ENCODE peak calls at places on chromosomes 4 and X, in five cellular contexts. T, I, R, S and X are unnamed samples.

GRCh38 chrX:115679460-115679859 is 118.5 kb downstream of the PLS3 start:
- DNase-seq in T (peak; percentile 46), I (no peak), R (no peak), S (no peak), X (no peak)

GRCh38 chrX:54358424-54359211 is 772 bp upstream of the WNK3 start:
- DNase-seq in T (peak; percentile 22), I (peak; percentile 19), R (peak; percentile 31), S (peak; percentile 30), X (no peak)

GRCh38 chrX:63426519-63426918 is 75.4 kb upstream of the SPIN4 start:
- DNase-seq in T (no peak), I (no peak), R (no peak), S (no peak), X (no peak)

GRCh38 chr4:18695733-18696527 is 674.4 kb upstream of the LCORL start:
- DNase-seq in T (no peak), I (no peak), R (peak; percentile 36), S (no peak), X (no peak)

GRCh38 chr4:82139287-82139686 is 234.5 kb downstream of the HNRNPD start:
- DNase-seq in T (no peak), I (no peak), R (no peak), S (no peak), X (no peak)

GRCh38 chr4:70359115-70359661 is 1.4 kb upstream of the SMR3A start:
- DNase-seq in T (no peak), I (no peak), R (no peak), S (no peak), X (no peak)

GRCh38 chr4:168711197-168712120 is 214.6 kb downstream of the PALLD start:
- DNase-seq in T (peak; percentile 82), I (no peak), R (no peak), S (no peak), X (no peak)

GRCh38 chr4:10623241-10623640 is 61.3 kb downstream of the CLNK start:
- DNase-seq in T (no peak), I (no peak), R (no peak), S (no peak), X (no peak)

GRCh38 chrX:12076046-12076445 is 62.2 kb upstream of the FRMPD4 start:
- DNase-seq in T (peak; percentile 16), I (no peak), R (no peak), S (no peak), X (no peak)

GRCh38 chr4:141046255-141046654 is 87.0 kb downstream of the RNF150 start:
- DNase-seq in T (peak; percentile 97), I (peak; percentile 14), R (no peak), S (no peak), X (peak; percentile 88)

GRCh38 chr4:7727727-7728126 is 211.9 kb downstream of the AFAP1 start:
- DNase-seq in T (peak; percentile 50), I (no peak), R (no peak), S (no peak), X (no peak)

GRCh38 chr4:23577398-23577797 is 312.4 kb downstream of the PPARGC1A start:
- DNase-seq in T (no peak), I (no peak), R (no peak), S (no peak), X (no peak)

GRCh38 chr4:147638942-147639341 is 21.7 kb downstream of the TMEM184C start:
- DNase-seq in T (peak; percentile 31), I (no peak), R (no peak), S (no peak), X (no peak)

GRCh38 chr4:149555146-149555545 is 260.5 kb downstream of the IQCM start:
- DNase-seq in T (peak; percentile 32), I (peak; percentile 44), R (no peak), S (no peak), X (no peak)

GRCh38 chrX:135520553-135521404 is at the start of gene INTS6L:
- DNase-seq in T (peak; percentile 87), I (peak; percentile 79), R (peak; percentile 87), S (peak; percentile 75), X (peak; percentile 43)

GRCh38 chr4:179634862-179635261 is 2192.6 kb upstream of the AGA start:
- DNase-seq in T (no peak), I (no peak), R (no peak), S (no peak), X (no peak)

GRCh38 chr4:16437836-16438235 is 211.6 kb upstream of the TAPT1 start:
- DNase-seq in T (peak; percentile 27), I (no peak), R (no peak), S (no peak), X (no peak)

GRCh38 chr4:56786955-56787354 is 34.5 kb downstream of the SPINK2 start:
- DNase-seq in T (peak; percentile 95), I (peak; percentile 41), R (peak; percentile 8), S (peak; percentile 76), X (peak; percentile 72)

GRCh38 chr4:110902500-110902899 is 279.6 kb upstream of the PITX2 start:
- DNase-seq in T (no peak), I (no peak), R (no peak), S (no peak), X (no peak)

GRCh38 chr4:184102488-184102887 is 115.2 kb downstream of the ENPP6 start:
- DNase-seq in T (no peak), I (no peak), R (no peak), S (no peak), X (no peak)

GRCh38 chr4:15774020-15774420 is 4.1 kb upstream of the CD38 start:
- DNase-seq in T (no peak), I (no peak), R (no peak), S (no peak), X (no peak)

GRCh38 chr4:55725057-55725456 is 89.0 kb upstream of the NMU start:
- DNase-seq in T (no peak), I (no peak), R (peak; percentile 15), S (no peak), X (no peak)

GRCh38 chr4:108170729-108171540 is 2.2 kb upstream of the LEF1 start:
- DNase-seq in T (no peak), I (no peak), R (no peak), S (no peak), X (no peak)

GRCh38 chrX:115322375-115322774 is 32.9 kb downstream of the LUZP4 start:
- DNase-seq in T (no peak), I (no peak), R (no peak), S (no peak), X (no peak)

GRCh38 chrX:15973299-15973698 is 118.7 kb upstream of the AP1S2 start:
- DNase-seq in T (peak; percentile 54), I (no peak), R (peak; percentile 26), S (no peak), X (peak; percentile 9)

GRCh38 chr4:93764647-93765246 is 63.8 kb upstream of the ATOH1 start:
- DNase-seq in T (peak; percentile 47), I (no peak), R (peak; percentile 15), S (no peak), X (peak; percentile 4)

GRCh38 chrX:149950681-149951080 is 12.4 kb upstream of the EOLA2 start:
- DNase-seq in T (peak; percentile 69), I (no peak), R (peak; percentile 16), S (no peak), X (peak; percentile 38)

GRCh38 chr4:111464251-111465045 is 680.8 kb upstream of the FAM241A start:
- DNase-seq in T (no peak), I (no peak), R (no peak), S (no peak), X (no peak)

GRCh38 chr4:118898684-118899138 is 10.1 kb downstream of the SYNPO2 start:
- DNase-seq in T (peak; percentile 8), I (no peak), R (no peak), S (peak; percentile 74), X (no peak)

GRCh38 chr4:187491421-187491820 is 504.1 kb upstream of the ZFP42 start:
- DNase-seq in T (no peak), I (no peak), R (no peak), S (no peak), X (no peak)

GRCh38 chr4:75821966-75822365 is 80.3 kb downstream of the PPEF2 start:
- DNase-seq in T (no peak), I (no peak), R (no peak), S (no peak), X (no peak)

DNA sequence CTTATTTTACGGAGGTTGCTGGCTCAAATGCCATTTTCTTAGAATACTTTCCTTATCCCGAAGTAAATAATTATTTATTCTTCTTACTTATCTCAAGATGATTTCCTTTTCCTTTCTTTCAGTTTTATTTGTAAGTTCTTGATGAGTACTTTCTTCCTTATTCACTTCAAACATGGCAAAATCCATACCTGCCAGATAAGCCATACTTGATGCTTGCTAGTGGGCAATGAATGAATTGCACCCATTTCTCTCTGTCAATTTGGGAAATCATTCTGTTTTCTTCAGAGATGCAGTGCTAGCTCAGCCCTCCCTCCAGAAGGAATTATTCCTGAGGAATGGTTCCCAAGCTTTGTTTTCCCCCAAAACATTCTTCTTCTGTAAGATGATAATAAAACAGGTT is 598.3 kb downstream of the SPRY1 start:
- DNase-seq in T (no peak), I (no peak), R (no peak), S (no peak), X (no peak)
- TF ChIP-seq CTCF in T (peak; percentile 36), I (no peak), R (peak; percentile 16), S (peak; percentile 17), X (peak; percentile 11)

DNA sequence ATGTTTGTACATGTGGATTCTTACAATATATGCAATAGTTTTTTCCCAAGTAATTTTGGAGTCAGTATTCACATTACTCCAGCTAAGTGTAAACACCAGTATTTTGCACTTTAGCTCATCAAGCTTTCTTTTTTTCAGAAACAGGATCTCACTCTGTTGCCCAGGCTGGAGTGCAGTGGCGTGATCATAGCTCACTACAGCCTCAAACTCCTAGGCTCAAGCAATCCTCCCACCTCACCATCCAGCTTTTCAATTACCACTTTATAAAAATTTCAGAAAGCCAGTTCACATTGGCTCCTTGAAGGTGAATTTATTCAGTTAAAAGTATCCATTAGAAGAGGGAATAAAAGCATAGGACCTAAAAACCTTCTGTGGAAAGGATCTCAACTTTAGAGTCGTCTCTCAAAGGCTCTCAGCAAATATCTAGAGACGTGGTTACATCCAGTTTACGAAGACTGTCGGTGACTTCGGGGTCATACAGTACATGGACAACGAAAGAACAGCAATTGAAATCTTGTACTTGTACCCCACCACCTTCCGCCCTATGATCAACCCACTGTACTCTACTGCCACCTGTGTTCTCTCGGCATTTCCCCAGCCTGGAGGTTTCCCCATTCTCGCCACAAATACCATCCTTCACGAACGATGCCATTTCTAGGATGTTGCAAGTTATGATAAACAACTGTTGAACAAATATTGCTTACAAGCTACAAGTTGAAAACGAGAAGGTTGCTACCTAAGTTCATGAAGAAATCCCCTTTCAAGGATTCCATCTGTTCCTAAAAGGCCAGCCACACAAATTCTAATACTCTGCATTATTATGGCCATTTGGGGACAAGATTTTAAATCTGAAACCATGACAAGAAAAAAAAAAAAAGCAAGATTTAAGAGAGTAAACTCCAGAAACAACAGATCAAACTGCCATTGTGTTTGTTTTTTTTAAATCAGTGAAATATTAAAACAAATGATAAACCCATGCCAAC is 1.8 kb downstream of the APBB2 start:
- DNase-seq in T (peak; percentile 78), I (no peak), R (peak; percentile 56), S (no peak), X (peak; percentile 52)
- H3K4me3 ChIP-seq in T (peak overlapping the region; percentile 95), I (peak overlapping the region; percentile 91), R (peak overlapping the region; percentile 84), S (peak overlapping the region; percentile 99), X (peak overlapping the region; percentile 84)

GRCh38 chr4:54215379-54216072 is 13.6 kb upstream of the PDGFRA start:
- DNase-seq in T (peak; percentile 19), I (no peak), R (no peak), S (no peak), X (no peak)
- TF ChIP-seq CTCF in T (no peak), I (no peak), R (no peak), S (no peak), X (no peak)

DNA sequence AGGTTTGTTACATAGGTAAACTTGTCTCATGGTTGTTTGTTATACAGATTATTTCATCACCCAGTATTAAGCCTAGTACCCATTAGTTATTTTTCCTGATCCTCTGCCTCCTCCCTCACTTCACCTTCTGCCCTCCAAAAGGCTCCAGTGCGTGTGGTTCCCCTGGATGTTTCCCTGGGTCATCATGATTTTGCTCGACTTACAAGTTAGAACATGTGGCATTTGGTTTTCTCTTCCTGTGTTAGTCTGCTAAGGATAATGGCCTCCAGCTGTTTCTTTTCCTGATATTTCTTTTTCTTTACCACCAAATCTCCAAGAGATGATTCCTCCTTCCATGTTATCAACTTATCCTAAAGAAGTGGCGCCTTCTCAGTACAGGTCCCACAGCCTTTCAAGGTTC is 543.1 kb upstream of the ADGRL3 start:
- DNase-seq in T (no peak), I (no peak), R (no peak), S (no peak), X (peak; percentile 16)
- H3K4me3 ChIP-seq in T (no peak overlapping the region), I (no peak overlapping the region), R (no peak overlapping the region), S (no peak overlapping the region), X (no peak overlapping the region)